ENCODE peak calls at places on chromosomes 5 and 9, in four cellular contexts. C, U, L and Z are unnamed samples.

GRCh38 chr9:35406183-35406959 is 83.5 kb upstream of the RUSC2 start:
- DNase-seq in C (peak; percentile 27), L (no peak), U (peak; percentile 98), Z (no peak)

GRCh38 chr9:378263-378662 is 163.6 kb downstream of the DOCK8 start:
- DNase-seq in L (no peak), U (no peak), C (no peak), Z (no peak)

GRCh38 chr5:177539411-177539810 is 15.0 kb downstream of the FAM193B start:
- DNase-seq in L (no peak), U (no peak), C (no peak), Z (no peak)

GRCh38 chr5:173320259-173320658 is 8.0 kb downstream of the STC2 start:
- DNase-seq in U (no peak), L (peak; percentile 24), C (peak; percentile 26), Z (peak; percentile 84)

GRCh38 chr5:6470672-6471071 is 22.0 kb downstream of the UBE2QL1 start:
- DNase-seq in L (no peak), U (no peak), C (no peak), Z (peak; percentile 28)

GRCh38 chr5:149860801-149861322 is 83.7 kb downstream of the PDE6A start:
- DNase-seq in C (no peak), U (peak; percentile 34), L (no peak), Z (peak; percentile 53)

GRCh38 chr5:140549237-140550144 is 2.0 kb downstream of the EIF4EBP3 start:
- DNase-seq in L (no peak), U (no peak), C (peak; percentile 81), Z (peak; percentile 94)

GRCh38 chr5:54390539-54391031 is 64.9 kb upstream of the HSPB3 start:
- DNase-seq in C (no peak), U (no peak), L (no peak), Z (no peak)

GRCh38 chr5:52961238-52961637 is 27.9 kb upstream of the ITGA2 start:
- DNase-seq in C (no peak), L (no peak), U (no peak), Z (no peak)

GRCh38 chr9:673966-674526 is 167.5 kb upstream of the DMRT1 start:
- DNase-seq in L (no peak), U (peak; percentile 73), C (no peak), Z (no peak)

GRCh38 chr5:28397502-28397941 is 1359.1 kb upstream of the CDH9 start:
- DNase-seq in U (no peak), C (no peak), L (no peak), Z (no peak)

GRCh38 chr9:122261469-122261881 is 3.2 kb downstream of the RBM18 start:
- DNase-seq in U (no peak), L (no peak), C (peak; percentile 64), Z (peak; percentile 84)

GRCh38 chr9:100426532-100427365 is at the start of gene MSANTD3:
- DNase-seq in L (peak; percentile 70), C (peak; percentile 68), U (peak; percentile 76), Z (peak; percentile 77)

GRCh38 chr5:88881566-88881965 is 1.4 kb downstream of the MEF2C start:
- DNase-seq in U (no peak), C (no peak), L (no peak), Z (no peak)

GRCh38 chr9:133237271-133237731 is 28.3 kb upstream of the OBP2B start:
- DNase-seq in C (no peak), L (no peak), U (no peak), Z (peak; percentile 52)

GRCh38 chr9:4145482-4145881 is 154.4 kb downstream of the GLIS3 start:
- DNase-seq in C (no peak), L (no peak), U (peak; percentile 36), Z (no peak)

GRCh38 chr5:54844905-54845566 is 140.4 kb downstream of the ESM1 start:
- DNase-seq in L (no peak), U (peak; percentile 59), C (no peak), Z (no peak)

GRCh38 chr9:35579130-35579529 is 25.9 kb upstream of the TESK1 start:
- DNase-seq in C (no peak), U (no peak), L (no peak), Z (no peak)

GRCh38 chr9:81825831-81826540 is 102.2 kb upstream of the SPATA31D4 start:
- DNase-seq in C (no peak), L (no peak), U (no peak), Z (no peak)

GRCh38 chr5:39194466-39195136 is 24.8 kb downstream of the FYB1 start:
- DNase-seq in C (no peak), L (no peak), U (no peak), Z (no peak)

GRCh38 chr5:119315516-119315949 is 40.3 kb upstream of the TNFAIP8 start:
- DNase-seq in L (peak; percentile 37), C (no peak), U (no peak), Z (no peak)

GRCh38 chr5:88845081-88845697 is 37.8 kb downstream of the MEF2C start:
- DNase-seq in U (no peak), L (no peak), C (no peak), Z (no peak)

GRCh38 chr9:89593776-89594427 is 10.9 kb upstream of the GADD45G start:
- DNase-seq in L (peak; percentile 78), U (peak; percentile 92), C (peak; percentile 69), Z (no peak)

GRCh38 chr5:150789943-150790611 is 11.5 kb downstream of the SMIM3 start:
- DNase-seq in L (peak; percentile 70), C (peak; percentile 31), U (peak; percentile 11), Z (peak; percentile 75)

GRCh38 chr5:73441377-73441776 is 7.2 kb downstream of the FOXD1 start:
- DNase-seq in C (no peak), U (no peak), L (no peak), Z (no peak)

GRCh38 chr5:55438931-55439477 is 95.8 kb downstream of the PLPP1 start:
- DNase-seq in U (peak; percentile 53), L (no peak), C (peak; percentile 23), Z (peak; percentile 87)

GRCh38 chr5:36502608-36503007 is 103.8 kb upstream of the SLC1A3 start:
- DNase-seq in C (no peak), U (no peak), L (no peak), Z (no peak)

GRCh38 chr5:56479126-56479525 is 246.0 kb upstream of the ANKRD55 start:
- DNase-seq in U (no peak), C (no peak), L (no peak), Z (no peak)

GRCh38 chr9:18438300-18438925 is 35.5 kb upstream of the ADAMTSL1 start:
- DNase-seq in L (peak; percentile 49), U (peak; percentile 81), C (no peak), Z (peak; percentile 77)

GRCh38 chr9:14437336-14438231 is 123.6 kb upstream of the NFIB start:
- DNase-seq in U (no peak), L (no peak), C (no peak), Z (no peak)

GRCh38 chr9:14433841-14434511 is 120.0 kb upstream of the NFIB start:
- DNase-seq in U (peak; percentile 39), L (no peak), C (no peak), Z (no peak)

GRCh38 chr9:14434971-14435718 is 121.2 kb upstream of the NFIB start:
- DNase-seq in U (no peak), C (no peak), L (no peak), Z (no peak)

GRCh38 chr9:14435871-14436270 is 121.9 kb upstream of the NFIB start:
- DNase-seq in C (no peak), L (no peak), U (no peak), Z (no peak)

DNA sequence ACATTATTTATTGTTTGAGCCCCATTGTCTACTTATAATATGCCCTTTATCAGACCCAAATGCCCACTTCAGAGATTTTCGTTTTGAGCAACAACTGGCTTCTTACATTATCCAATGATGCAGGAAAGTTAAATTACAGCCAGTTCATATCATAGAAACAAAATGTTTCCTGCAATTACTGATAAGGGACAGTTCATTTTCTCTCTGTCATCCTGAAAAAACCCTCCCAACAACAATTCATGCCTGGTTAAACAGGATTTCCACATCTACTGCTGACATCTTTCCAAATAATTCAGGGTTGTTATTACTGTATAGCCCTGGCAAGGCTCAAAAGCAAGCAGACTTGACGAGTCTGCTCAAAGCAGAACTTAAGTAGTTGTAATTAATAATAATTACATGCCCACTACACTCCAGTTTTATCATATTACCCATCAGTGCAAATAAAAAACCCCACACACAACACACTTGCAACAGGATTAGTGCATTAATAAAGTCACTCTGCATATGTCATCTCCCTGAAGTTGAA is 119.4 kb upstream of the NFIB start:
- DNase-seq in C (no peak), L (no peak), U (no peak), Z (no peak)
- H3K4me3 ChIP-seq in C (no peak overlapping the region), L (no peak overlapping the region), U (no peak overlapping the region), Z (no peak overlapping the region)

GRCh38 chr9:93432964-93433363 is 18.5 kb upstream of the FAM120A start:
- DNase-seq in U (no peak), L (no peak), C (no peak), Z (no peak)

GRCh38 chr9:93436655-93437407 is 14.7 kb upstream of the FAM120A start:
- DNase-seq in C (no peak), U (peak; percentile 49), L (no peak), Z (no peak)

GRCh38 chr9:93434056-93434455 is 17.4 kb upstream of the FAM120A start:
- DNase-seq in L (no peak), C (no peak), U (no peak), Z (no peak)

GRCh38 chr9:93435386-93435785 is 16.1 kb upstream of the FAM120A start:
- DNase-seq in U (no peak), L (no peak), C (no peak), Z (no peak)

GRCh38 chr9:93436218-93436617 is 15.3 kb upstream of the FAM120A start:
- DNase-seq in C (no peak), L (no peak), U (no peak), Z (no peak)
- H3K27ac ChIP-seq in C (no peak overlapping the region), L (no peak overlapping the region), U (no peak overlapping the region), Z (no peak overlapping the region)

GRCh38 chr9:125141751-125142150 is 1.6 kb downstream of the SCAI start:
- DNase-seq in U (no peak), L (no peak), C (no peak), Z (no peak)
- H3K4me3 ChIP-seq in U (peak overlapping the region; percentile 81), L (no peak overlapping the region), C (no peak overlapping the region), Z (no peak overlapping the region)

DNA sequence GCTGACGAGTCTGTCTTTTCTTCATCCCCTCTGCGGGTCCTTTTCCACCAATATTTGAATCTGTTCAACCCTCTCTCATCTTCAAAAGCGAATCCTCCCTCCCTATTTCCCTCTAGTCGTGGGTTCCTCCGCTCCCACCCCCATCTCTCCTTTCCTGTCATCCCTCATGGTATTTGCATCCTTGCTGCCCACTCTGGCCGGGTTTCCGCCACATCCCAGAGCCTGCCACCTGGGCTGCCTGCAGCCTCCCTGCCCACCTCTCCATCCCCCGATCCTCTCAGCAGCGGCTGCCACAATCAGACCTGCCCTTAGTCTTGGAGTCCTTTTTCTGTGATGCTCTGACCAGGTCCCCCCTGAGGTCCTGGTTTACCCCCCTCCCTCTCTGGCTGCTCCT is 44.9 kb downstream of the JADE2 start:
- DNase-seq in C (no peak), L (no peak), U (no peak), Z (no peak)
- H3K27ac ChIP-seq in C (no peak overlapping the region), L (no peak overlapping the region), U (no peak overlapping the region), Z (no peak overlapping the region)

GRCh38 chr9:114371986-114372917 is 15.5 kb downstream of the AKNA start:
- DNase-seq in L (no peak), C (peak; percentile 45), U (no peak), Z (peak; percentile 65)
- H3K4me3 ChIP-seq in L (no peak overlapping the region), C (no peak overlapping the region), U (no peak overlapping the region), Z (no peak overlapping the region)